ENCODE peak calls at places on chromosomes 5 and 9, in eight cellular contexts. W, S, N, M, C, B, D and G are unnamed samples.

GRCh38 chr9:104009853-104010252 is 84.3 kb upstream of the SMC2 start:
- DNase-seq in W (no peak), S (no peak), N (no peak), M (no peak), C (no peak), B (no peak), D (peak), G (no peak)

GRCh38 chr9:135615666-135616620 is 23.4 kb downstream of the GLT6D1 start:
- DNase-seq in W (no peak), S (no peak), N (no peak), M (no peak), C (no peak), B (no peak), D (no peak), G (no peak)

GRCh38 chr5:43078956-43079355 is 38.8 kb upstream of the ANXA2R start:
- DNase-seq in W (no peak), S (no peak), N (no peak), M (no peak), C (no peak), B (no peak), D (peak), G (no peak)

GRCh38 chr5:168132186-168132585 is 159.3 kb upstream of the WWC1 start:
- DNase-seq in W (no peak), S (no peak), N (no peak), M (no peak), C (no peak), B (no peak), D (peak), G (no peak)

GRCh38 chr5:131977212-131977604 is 31.7 kb upstream of the MEIKIN start:
- DNase-seq in W (no peak), S (no peak), N (no peak), M (no peak), C (no peak), B (no peak), D (no peak), G (no peak)

GRCh38 chr5:90632799-90633198 is 74.2 kb downstream of the ADGRV1 start:
- DNase-seq in W (no peak), S (no peak), N (no peak), M (no peak), C (no peak), B (no peak), D (no peak), G (no peak)

GRCh38 chr9:72332351-72332750 is 32.7 kb downstream of the ZFAND5 start:
- DNase-seq in W (no peak), S (no peak), N (no peak), M (no peak), C (no peak), B (no peak), D (no peak), G (no peak)

GRCh38 chr5:20359377-20359776 is 371.4 kb upstream of the CDH18 start:
- DNase-seq in W (no peak), S (no peak), N (no peak), M (no peak), C (no peak), B (no peak), D (no peak), G (no peak)

GRCh38 chr9:99426443-99426842 is 204.4 kb downstream of the SEC61B start:
- DNase-seq in W (no peak), S (no peak), N (no peak), M (no peak), C (no peak), B (no peak), D (no peak), G (no peak)

GRCh38 chr9:136804509-136805206 is 3.1 kb upstream of the RABL6 start:
- DNase-seq in W (no peak), S (no peak), N (peak), M (no peak), C (no peak), B (no peak), D (no peak), G (no peak)

GRCh38 chr5:136424835-136425694 is 59.7 kb upstream of the TRPC7 start:
- DNase-seq in W (peak), S (peak), N (peak), M (peak), C (no peak), B (peak), D (peak), G (peak)

GRCh38 chr5:54360925-54361662 is 50.7 kb upstream of the ARL15 start:
- DNase-seq in W (no peak), S (no peak), N (no peak), M (no peak), C (no peak), B (no peak), D (no peak), G (no peak)

GRCh38 chr5:43040287-43041098 is at the start of gene ANXA2R:
- DNase-seq in W (peak), S (peak), N (peak), M (peak), C (peak), B (peak), D (peak), G (peak)

GRCh38 chr9:119284587-119285337 is 84.5 kb downstream of the BRINP1 start:
- DNase-seq in W (no peak), S (no peak), N (no peak), M (no peak), C (no peak), B (no peak), D (peak), G (no peak)

GRCh38 chr9:98108540-98109031 is 10.4 kb downstream of the TRIM14 start:
- DNase-seq in W (no peak), S (peak), N (no peak), M (no peak), C (peak), B (peak), D (no peak), G (peak)

GRCh38 chr5:68116868-68117411 is 98.6 kb upstream of the PIK3R1 start:
- DNase-seq in W (no peak), S (no peak), N (no peak), M (no peak), C (no peak), B (no peak), D (no peak), G (no peak)

GRCh38 chr9:34547960-34548603 is 25.3 kb upstream of the ENHO start:
- DNase-seq in W (no peak), S (peak), N (peak), M (peak), C (peak), B (peak), D (peak), G (no peak)

GRCh38 chr5:57488308-57488955 is 5.8 kb upstream of the ACTBL2 start:
- DNase-seq in W (no peak), S (no peak), N (no peak), M (no peak), C (no peak), B (no peak), D (peak), G (no peak)

GRCh38 chr9:136985853-136986252 is 3.1 kb downstream of the LCNL1 start:
- DNase-seq in W (no peak), S (no peak), N (no peak), M (no peak), C (no peak), B (no peak), D (no peak), G (no peak)

GRCh38 chr9:73200694-73201432 is 49.2 kb downstream of the ANXA1 start:
- DNase-seq in W (no peak), S (no peak), N (no peak), M (no peak), C (no peak), B (peak), D (peak), G (no peak)

GRCh38 chr5:18972244-18972643 is 1015.8 kb downstream of the CDH18 start:
- DNase-seq in W (no peak), S (no peak), N (no peak), M (no peak), C (no peak), B (no peak), D (no peak), G (no peak)

GRCh38 chr9:129285382-129285781 is 107.3 kb upstream of the IER5L start:
- DNase-seq in W (no peak), S (no peak), N (peak), M (no peak), C (no peak), B (no peak), D (no peak), G (no peak)

GRCh38 chr5:156427315-156427714 is 100.4 kb downstream of the SGCD start:
- DNase-seq in W (no peak), S (no peak), N (no peak), M (no peak), C (no peak), B (no peak), D (no peak), G (no peak)

GRCh38 chr5:143126121-143127019 is 277.1 kb downstream of the NR3C1 start:
- DNase-seq in W (no peak), S (no peak), N (no peak), M (no peak), C (no peak), B (no peak), D (no peak), G (no peak)

GRCh38 chr5:132688536-132689409 is 15.0 kb downstream of the IL4 start:
- DNase-seq in W (no peak), S (peak), N (no peak), M (no peak), C (no peak), B (no peak), D (peak), G (no peak)

GRCh38 chr5:121430538-121430937 is 421.1 kb upstream of the FTMT start:
- DNase-seq in W (no peak), S (no peak), N (no peak), M (no peak), C (no peak), B (peak), D (no peak), G (no peak)

GRCh38 chr5:61048534-61048933 is 103.5 kb downstream of the NDUFAF2 start:
- DNase-seq in W (no peak), S (no peak), N (no peak), M (no peak), C (no peak), B (no peak), D (peak), G (no peak)

GRCh38 chr9:128819716-128820664 is 1.7 kb downstream of the ENDOG start:
- DNase-seq in W (no peak), S (no peak), N (no peak), M (no peak), C (no peak), B (no peak), D (peak), G (no peak)

GRCh38 chr9:16784002-16784401 is 86.5 kb downstream of the BNC2 start:
- DNase-seq in W (no peak), S (no peak), N (no peak), M (no peak), C (no peak), B (no peak), D (no peak), G (no peak)

GRCh38 chr5:74356009-74356695 is 284.4 kb downstream of the ENC1 start:
- DNase-seq in W (no peak), S (no peak), N (no peak), M (no peak), C (no peak), B (no peak), D (no peak), G (no peak)

GRCh38 chr5:134560698-134561097 is 35.2 kb downstream of the JADE2 start:
- DNase-seq in W (no peak), S (no peak), N (no peak), M (no peak), C (no peak), B (no peak), D (no peak), G (no peak)

GRCh38 chr9:107712390-107712789 is 222.8 kb upstream of the KLF4 start:
- DNase-seq in W (no peak), S (no peak), N (no peak), M (no peak), C (no peak), B (peak), D (peak), G (no peak)

GRCh38 chr5:11046160-11046559 is 285.1 kb upstream of the DAP start:
- DNase-seq in W (no peak), S (no peak), N (no peak), M (no peak), C (no peak), B (peak), D (peak), G (no peak)

GRCh38 chr5:59584858-59585846 is 308.4 kb downstream of the PDE4D start:
- DNase-seq in W (no peak), S (no peak), N (no peak), M (no peak), C (no peak), B (no peak), D (no peak), G (no peak)

GRCh38 chr5:112064956-112065355 is 308.0 kb upstream of the NREP start:
- DNase-seq in W (no peak), S (no peak), N (no peak), M (no peak), C (no peak), B (no peak), D (no peak), G (peak)